ENCODE peak calls at places on chromosome 17, in six cellular contexts. E, V, S, M, Z and I are unnamed samples.

GRCh38 chr17:846901-847777 is 65.0 kb downstream of the MRM3 start:
- DNase-seq in Z (no peak), V (no peak), E (no peak), M (no peak), S (peak), I (no peak)

GRCh38 chr17:69609495-69610315 is 195.2 kb downstream of the MAP2K6 start:
- DNase-seq in E (peak), M (peak), S (no peak), Z (peak), V (no peak), I (peak)

GRCh38 chr17:42547698-42548069 is 5.0 kb upstream of the HSD17B1 start:
- DNase-seq in S (no peak), M (no peak), Z (no peak), V (no peak), E (no peak), I (no peak)

GRCh38 chr17:60077226-60077625 is 1.5 kb downstream of the HEATR6 start:
- DNase-seq in E (no peak), Z (peak), V (no peak), S (no peak), M (no peak), I (no peak)

GRCh38 chr17:39244016-39244599 is 18.4 kb upstream of the STAC2 start:
- DNase-seq in M (no peak), Z (no peak), S (no peak), E (no peak), V (no peak), I (no peak)

GRCh38 chr17:42142371-42142896 is 12.4 kb downstream of the RAB5C start:
- DNase-seq in E (peak), S (no peak), Z (peak), V (no peak), M (no peak), I (no peak)

GRCh38 chr17:74336307-74336706 is 10.3 kb downstream of the KIF19 start:
- DNase-seq in Z (no peak), E (no peak), V (no peak), S (no peak), M (no peak), I (no peak)

GRCh38 chr17:79650283-79650682 is 39.4 kb upstream of the RBFOX3 start:
- DNase-seq in M (no peak), Z (no peak), V (no peak), E (no peak), S (no peak), I (peak)

GRCh38 chr17:8710766-8711165 is 33.9 kb downstream of the CCDC42 start:
- DNase-seq in E (no peak), Z (no peak), S (no peak), V (no peak), M (no peak), I (peak)

GRCh38 chr17:72087876-72088275 is 32.9 kb upstream of the SOX9 start:
- DNase-seq in E (no peak), V (no peak), S (no peak), Z (no peak), M (no peak), I (no peak)

GRCh38 chr17:21302711-21303425 is 18.4 kb downstream of the MAP2K3 start:
- DNase-seq in Z (no peak), M (no peak), V (no peak), E (no peak), S (no peak), I (no peak)

GRCh38 chr17:47725446-47726109 is 7.5 kb upstream of the TBX21 start:
- DNase-seq in V (no peak), M (no peak), E (no peak), Z (no peak), S (no peak), I (no peak)
- TF ChIP-seq CTCF in V (peak), M (no peak), E (peak), Z (peak), S (no peak), I (peak)

GRCh38 chr17:36938566-36939058 is 1.3 kb downstream of the LHX1 start:
- DNase-seq in V (no peak), M (no peak), E (no peak), Z (no peak), S (no peak), I (no peak)
- H3K4me3 ChIP-seq in V (peak), M (no peak), E (no peak), Z (no peak), S (no peak), I (no peak)

GRCh38 chr17:80922580-80923160 is 69.0 kb upstream of the CHMP6 start:
- DNase-seq in Z (no peak), M (no peak), V (no peak), E (no peak), S (no peak), I (no peak)
- TF ChIP-seq CTCF in Z (no peak), M (no peak), V (no peak), E (no peak), S (no peak), I (no peak)

GRCh38 chr17:12664252-12664651 is 1.4 kb upstream of the MYOCD start:
- DNase-seq in Z (no peak), M (no peak), E (no peak), S (no peak), V (no peak), I (no peak)

GRCh38 chr17:12667299-12667958 is 1.7 kb downstream of the MYOCD start:
- DNase-seq in S (peak), Z (peak), M (peak), E (peak), V (peak), I (peak)

GRCh38 chr17:12664894-12665262 is 812 bp upstream of the MYOCD start:
- DNase-seq in V (no peak), Z (no peak), S (no peak), E (no peak), M (no peak), I (no peak)

GRCh38 chr17:12665263-12666210 is at the start of gene MYOCD:
- DNase-seq in M (no peak), V (no peak), Z (no peak), S (peak), E (peak), I (peak)

GRCh38 chr17:12666718-12667117 is 1.0 kb downstream of the MYOCD start:
- DNase-seq in E (no peak), S (no peak), Z (no peak), M (no peak), V (no peak), I (no peak)
- H3K4me3 ChIP-seq in E (no peak), S (peak), Z (no peak), M (no peak), V (no peak), I (no peak)